ENCODE peak calls at places on chromosomes 4 and X, in nine cellular contexts. B is breast epithelium, V is thoracic aorta, N is pancreas, Q is mammary epithelial cell, T is heart left ventricle, U is H1, O is esophagus muscularis mucosa, M is ovary. R is an unnamed sample. For H3K4me1, the result is how much of the 10 kb centered on the place peaks cover.

GRCh38 chrX:15376956-15377355 is 7.3 kb downstream of the VEGFD start:
- DNase-seq in B (no peak), V (no peak), N (no peak), Q (no peak), T (no peak), U (no peak), O (no peak), M (no peak), R (no peak)

GRCh38 chr4:143294310-143294709 is 42.4 kb upstream of the GAB1 start:
- DNase-seq in B (peak), V (peak), N (no peak), Q (no peak), T (peak), U (no peak), O (peak), M (peak), R (no peak)

GRCh38 chr4:140346136-140346535 is 27.3 kb upstream of the SCOC start:
- DNase-seq in B (no peak), V (no peak), N (no peak), Q (no peak), T (no peak), U (no peak), O (no peak), M (no peak), R (no peak)

GRCh38 chr4:94798808-94799207 is 41.1 kb downstream of the BMPR1B start:
- DNase-seq in B (no peak), V (no peak), N (no peak), Q (peak), T (no peak), U (no peak), O (no peak), M (no peak), R (no peak)

GRCh38 chrX:154603438-154604430 is 15.3 kb downstream of the CTAG1B start:
- DNase-seq in B (peak), V (no peak), N (no peak), Q (peak), T (no peak), U (no peak), O (no peak), M (peak), R (no peak)

GRCh38 chr4:31349907-31350306 is 629.7 kb downstream of the PCDH7 start:
- DNase-seq in B (no peak), V (no peak), N (no peak), Q (no peak), T (no peak), U (no peak), O (no peak), M (no peak), R (no peak)

GRCh38 chr4:145808021-145808650 is 128.2 kb downstream of the C4orf51 start:
- DNase-seq in B (no peak), V (no peak), N (peak), Q (peak), T (no peak), U (no peak), O (no peak), M (no peak), R (no peak)

GRCh38 chr4:139872274-139872673 is 206.7 kb downstream of the MGST2 start:
- DNase-seq in B (no peak), V (no peak), N (no peak), Q (peak), T (no peak), U (no peak), O (no peak), M (no peak), R (no peak)

GRCh38 chr4:98802673-98803286 is 126.2 kb downstream of the EIF4E start:
- DNase-seq in B (no peak), V (no peak), N (no peak), Q (no peak), T (no peak), U (no peak), O (no peak), M (no peak), R (no peak)

GRCh38 chrX:9071031-9071650 is 37.2 kb upstream of the FAM9B start:
- DNase-seq in B (no peak), V (no peak), N (no peak), Q (no peak), T (no peak), U (no peak), O (no peak), M (no peak), R (no peak)

GRCh38 chr4:3483471-3483921 is 20.4 kb downstream of the DOK7 start:
- DNase-seq in B (peak), V (peak), N (no peak), Q (no peak), T (peak), U (no peak), O (no peak), M (no peak), R (no peak)

GRCh38 chrX:50180073-50180940 is 20.5 kb downstream of the AKAP4 start:
- DNase-seq in B (no peak), V (no peak), N (no peak), Q (no peak), T (no peak), U (no peak), O (no peak), M (no peak), R (no peak)

GRCh38 chrX:107454302-107454701 is 4.8 kb downstream of the FRMPD3 start:
- DNase-seq in B (no peak), V (no peak), N (no peak), Q (peak), T (no peak), U (no peak), O (no peak), M (no peak), R (peak)

GRCh38 chr4:86220137-86220536 is 139.7 kb downstream of the MAPK10 start:
- DNase-seq in B (no peak), V (no peak), N (no peak), Q (no peak), T (no peak), U (no peak), O (no peak), M (no peak), R (no peak)

GRCh38 chrX:71930298-71930697 is 19.7 kb downstream of the NHSL2 start:
- DNase-seq in B (no peak), V (no peak), N (no peak), Q (no peak), T (no peak), U (no peak), O (no peak), M (no peak), R (no peak)

GRCh38 chr4:177356921-177357320 is 47.2 kb downstream of the NEIL3 start:
- DNase-seq in B (no peak), V (no peak), N (no peak), Q (peak), T (no peak), U (no peak), O (no peak), M (no peak), R (no peak)

GRCh38 chr4:156779046-156779445 is 192.6 kb downstream of the PDGFC start:
- DNase-seq in B (no peak), V (no peak), N (no peak), Q (no peak), T (no peak), U (no peak), O (no peak), M (no peak), R (no peak)

GRCh38 chrX:69603566-69604194 is 12.2 kb upstream of the EDA start:
- DNase-seq in B (no peak), V (no peak), N (no peak), Q (no peak), T (no peak), U (peak), O (no peak), M (peak), R (no peak)

GRCh38 chrX:1316527-1316926 is 20.1 kb upstream of the IL3RA start:
- DNase-seq in B (peak), V (no peak), N (peak), Q (no peak), T (peak), U (no peak), O (no peak), M (no peak), R (no peak)

GRCh38 chr4:174794706-174795105 is 34.3 kb downstream of the GLRA3 start:
- DNase-seq in B (no peak), V (no peak), N (no peak), Q (no peak), T (no peak), U (no peak), O (no peak), M (no peak), R (no peak)

GRCh38 chr4:76637704-76638361 is 202.8 kb downstream of the SHROOM3 start:
- DNase-seq in B (no peak), V (no peak), N (no peak), Q (peak), T (no peak), U (no peak), O (no peak), M (no peak), R (no peak)

GRCh38 chrX:3166670-3167455 is 125.6 kb downstream of the ARSF start:
- DNase-seq in B (no peak), V (no peak), N (no peak), Q (no peak), T (no peak), U (no peak), O (no peak), M (no peak), R (no peak)

GRCh38 chr4:23878235-23878861 is 11.5 kb downstream of the PPARGC1A start:
- DNase-seq in B (no peak), V (no peak), N (no peak), Q (no peak), T (no peak), U (no peak), O (no peak), M (no peak), R (no peak)

GRCh38 chr4:186204611-186205144 is 13.3 kb downstream of the CYP4V2 start:
- DNase-seq in B (no peak), V (no peak), N (no peak), Q (no peak), T (no peak), U (no peak), O (no peak), M (no peak), R (no peak)

GRCh38 chr4:152235718-152236117 is 300.2 kb downstream of the FBXW7 start:
- DNase-seq in B (no peak), V (no peak), N (no peak), Q (no peak), T (no peak), U (no peak), O (peak), M (no peak), R (no peak)
- TF ChIP-seq CTCF in B (no peak), V (no peak), N (no peak), Q (no peak), T (no peak), U (no peak), O (no peak), M (no peak), R (no peak)

DNA sequence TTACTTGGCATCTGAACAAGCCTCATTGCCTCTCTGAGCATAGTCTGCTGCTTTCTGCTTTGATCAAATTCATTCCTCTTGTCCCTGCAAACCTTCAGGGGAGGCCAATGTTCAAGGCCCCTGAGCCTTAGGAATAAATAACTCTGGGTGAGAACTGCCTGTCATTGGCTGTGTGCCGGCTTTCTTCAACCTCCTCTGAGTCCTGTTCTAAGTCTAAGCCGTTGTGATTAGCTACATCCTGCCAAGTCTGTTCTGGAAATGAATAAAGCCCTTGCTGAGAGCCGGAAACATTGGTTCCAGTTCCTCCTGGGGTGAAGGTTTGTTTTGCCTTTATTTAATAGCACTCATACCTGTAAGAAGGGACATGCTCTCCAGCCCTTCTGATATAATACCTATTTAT is 13.8 kb downstream of the RNF4 start:
- DNase-seq in B (no peak), V (no peak), N (peak), Q (no peak), T (peak), U (no peak), O (no peak), M (no peak), R (no peak)
- H3K4me1 ChIP-seq in B (under half), V (half or more), N (under half), Q (under half), T (half or more), U (under half), O (half or more), M (under half), R (half or more)

GRCh38 chr4:118979712-118980111 is 91.1 kb downstream of the SYNPO2 start:
- DNase-seq in B (no peak), V (no peak), N (no peak), Q (no peak), T (no peak), U (no peak), O (no peak), M (no peak), R (no peak)
- H3K27ac ChIP-seq in B (no peak), V (no peak), N (no peak), Q (no peak), T (no peak), U (no peak), O (peak), M (no peak), R (no peak)

GRCh38 chr4:16024009-16024408 is 59.8 kb downstream of the PROM1 start:
- DNase-seq in B (no peak), V (no peak), N (no peak), Q (peak), T (no peak), U (no peak), O (no peak), M (no peak), R (no peak)

GRCh38 chr4:16027114-16027513 is 56.7 kb downstream of the PROM1 start:
- DNase-seq in B (no peak), V (no peak), N (no peak), Q (peak), T (no peak), U (no peak), O (no peak), M (no peak), R (no peak)

GRCh38 chr4:16027626-16028025 is 56.2 kb downstream of the PROM1 start:
- DNase-seq in B (no peak), V (no peak), N (no peak), Q (no peak), T (no peak), U (no peak), O (no peak), M (no peak), R (no peak)

GRCh38 chr4:16025268-16025667 is 58.6 kb downstream of the PROM1 start:
- DNase-seq in B (no peak), V (no peak), N (no peak), Q (no peak), T (no peak), U (no peak), O (peak), M (no peak), R (no peak)

DNA sequence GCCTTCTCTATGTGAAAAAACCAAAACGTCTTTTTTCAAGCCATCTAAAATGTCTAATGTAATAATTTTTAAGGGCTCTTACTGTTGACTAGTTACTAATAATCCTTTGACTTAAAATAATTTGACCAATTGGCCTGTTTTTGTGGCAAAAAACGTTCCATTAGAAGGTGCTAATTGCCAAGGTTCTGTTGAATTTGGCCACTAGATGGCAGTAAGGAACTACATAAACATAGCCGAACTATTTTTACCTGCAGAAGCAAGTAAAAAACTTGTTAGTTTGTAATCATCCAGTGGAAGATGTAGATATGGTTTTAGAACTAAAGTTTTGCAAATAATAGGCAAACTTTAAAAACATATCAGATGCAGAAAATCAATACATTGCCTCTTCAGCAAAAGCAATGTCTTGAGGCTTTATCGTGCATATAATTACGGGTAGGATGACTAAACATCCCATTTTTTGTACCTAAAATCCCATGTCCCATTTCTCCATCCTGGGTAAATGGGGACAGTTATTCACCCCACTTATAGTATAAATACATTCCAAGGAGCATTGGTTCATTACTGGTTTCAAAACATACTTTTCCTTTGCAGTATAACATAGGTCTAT is 57.6 kb downstream of the PROM1 start:
- DNase-seq in B (no peak), V (no peak), N (no peak), Q (peak), T (no peak), U (no peak), O (no peak), M (no peak), R (no peak)
- TF ChIP-seq CTCF in B (peak), V (peak), N (peak), Q (peak), T (peak), U (no peak), O (peak), M (peak), R (peak)